ENCODE peak calls at places on chromosomes 11 and 22, in five cellular contexts. One of them, this sample, is unnamed. For H3K9me3, the result is how much of the 10 kb centered on the place peaks cover.

GRCh38 chr11:77361184-77361583 is 59.7 kb upstream of the GDPD4 start:
- DNase-seq in ovary: no peak
- DNase-seq in sigmoid colon: no peak
- DNase-seq in H1: no peak
- DNase-seq in IMR-90: peak
- DNase-seq in this sample: no peak

GRCh38 chr11:8964324-8965320 is at the start of gene TMEM9B:
- DNase-seq in ovary: peak
- DNase-seq in sigmoid colon: peak
- DNase-seq in H1: peak
- DNase-seq in IMR-90: peak
- DNase-seq in this sample: peak

GRCh38 chr11:117087446-117087845 is 10.8 kb downstream of the SIK3 start:
- DNase-seq in ovary: no peak
- DNase-seq in sigmoid colon: no peak
- DNase-seq in H1: no peak
- DNase-seq in IMR-90: no peak
- DNase-seq in this sample: no peak

GRCh38 chr11:64834723-64835615 is 9.5 kb downstream of the CDC42BPG start:
- DNase-seq in ovary: no peak
- DNase-seq in sigmoid colon: no peak
- DNase-seq in H1: no peak
- DNase-seq in IMR-90: no peak
- DNase-seq in this sample: no peak

GRCh38 chr11:71934213-71934612 is 5.4 kb downstream of the RNF121 start:
- DNase-seq in ovary: no peak
- DNase-seq in sigmoid colon: no peak
- DNase-seq in H1: no peak
- DNase-seq in IMR-90: no peak
- DNase-seq in this sample: no peak

GRCh38 chr11:128328955-128329551 is 258.3 kb downstream of the ETS1 start:
- DNase-seq in ovary: no peak
- DNase-seq in sigmoid colon: no peak
- DNase-seq in H1: no peak
- DNase-seq in IMR-90: no peak
- DNase-seq in this sample: peak

GRCh38 chr11:78647986-78648875 is 73.6 kb upstream of the NARS2 start:
- DNase-seq in ovary: no peak
- DNase-seq in sigmoid colon: no peak
- DNase-seq in H1: peak
- DNase-seq in IMR-90: no peak
- DNase-seq in this sample: no peak

GRCh38 chr11:126327280-126328000 is 23.6 kb downstream of the DCPS start:
- DNase-seq in ovary: no peak
- DNase-seq in sigmoid colon: no peak
- DNase-seq in H1: no peak
- DNase-seq in IMR-90: no peak
- DNase-seq in this sample: no peak

GRCh38 chr11:113465786-113466185 is 9.4 kb downstream of the DRD2 start:
- DNase-seq in ovary: no peak
- DNase-seq in sigmoid colon: no peak
- DNase-seq in H1: no peak
- DNase-seq in IMR-90: no peak
- DNase-seq in this sample: no peak

GRCh38 chr11:97687106-97687505 is 1297.3 kb downstream of the JRKL start:
- DNase-seq in ovary: no peak
- DNase-seq in sigmoid colon: no peak
- DNase-seq in H1: no peak
- DNase-seq in IMR-90: no peak
- DNase-seq in this sample: no peak

GRCh38 chr11:97683733-97684132 is 1293.9 kb downstream of the JRKL start:
- DNase-seq in ovary: no peak
- DNase-seq in sigmoid colon: no peak
- DNase-seq in H1: peak
- DNase-seq in IMR-90: no peak
- DNase-seq in this sample: no peak

DNA sequence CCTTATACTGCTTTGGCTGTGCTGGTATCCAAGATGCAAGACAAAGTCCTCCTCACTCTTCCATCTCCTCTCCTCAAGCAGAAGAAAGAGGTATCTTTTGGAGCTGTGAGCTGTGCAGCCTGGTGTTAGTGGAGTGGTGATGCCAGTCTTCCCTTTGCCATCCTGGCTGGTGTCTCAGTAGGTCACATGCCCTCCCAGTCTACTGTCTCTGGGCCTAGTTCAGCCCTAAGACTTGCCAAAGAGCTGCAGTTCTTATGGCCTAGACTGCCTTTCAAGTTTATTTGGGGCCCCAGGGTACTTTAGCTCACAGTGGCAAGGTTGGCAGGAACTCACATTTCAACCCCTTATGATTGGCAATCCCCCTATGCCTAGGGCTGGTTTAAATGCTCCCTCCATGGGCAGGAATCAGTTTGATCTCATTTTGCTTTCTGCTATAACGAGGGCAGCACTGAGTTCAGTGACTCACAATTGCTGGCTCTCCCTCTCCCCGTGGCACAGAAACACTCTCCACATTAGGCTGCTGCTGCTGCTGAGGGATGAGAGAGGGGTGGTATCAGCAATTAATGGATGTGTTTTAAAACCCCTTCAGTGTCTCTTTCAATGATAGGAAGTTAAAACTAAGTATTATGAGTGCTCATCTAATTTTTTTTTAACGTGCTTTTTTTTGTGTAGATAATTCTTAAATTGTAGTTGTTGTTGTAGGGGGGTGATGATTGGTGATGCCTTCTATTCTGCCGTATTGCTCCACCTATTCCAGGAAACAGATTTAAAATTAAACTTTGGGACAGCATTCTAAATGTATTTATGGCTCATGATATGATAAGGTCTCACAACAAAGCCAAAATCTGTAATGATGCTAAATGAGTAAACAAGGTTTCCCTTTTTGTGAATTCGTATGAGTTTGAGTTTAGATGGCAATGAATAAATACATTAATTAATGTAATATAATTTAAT is 1295.0 kb downstream of the JRKL start:
- DNase-seq in ovary: no peak
- DNase-seq in sigmoid colon: no peak
- DNase-seq in H1: no peak
- DNase-seq in IMR-90: no peak
- DNase-seq in this sample: no peak
- H3K9me3 ChIP-seq in ovary: under half
- H3K9me3 ChIP-seq in sigmoid colon: under half
- H3K9me3 ChIP-seq in H1: under half
- H3K9me3 ChIP-seq in IMR-90: under half
- H3K9me3 ChIP-seq in this sample: under half

DNA sequence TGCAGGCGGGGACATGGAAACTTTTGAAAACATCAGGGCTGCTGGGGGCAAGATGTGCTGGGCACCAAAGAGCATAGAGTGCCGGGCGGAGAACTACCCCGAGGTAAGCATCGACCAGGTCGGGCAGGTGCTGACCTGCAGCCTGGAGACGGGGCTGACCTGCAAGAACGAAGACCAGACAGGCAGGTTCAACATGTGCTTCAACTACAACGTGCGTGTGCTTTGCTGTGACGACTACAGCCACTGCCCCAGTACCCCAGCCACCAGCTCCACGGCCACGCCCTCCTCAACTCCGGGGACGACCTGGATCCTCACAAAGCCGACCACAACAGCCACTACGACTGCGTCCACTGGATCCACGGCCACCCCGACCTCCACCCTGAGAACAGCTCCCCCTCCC is 19.4 kb downstream of the MUC5B start:
- DNase-seq in ovary: no peak
- DNase-seq in sigmoid colon: no peak
- DNase-seq in H1: no peak
- DNase-seq in IMR-90: no peak
- DNase-seq in this sample: no peak
- TF ChIP-seq POLR2A in ovary: no peak
- TF ChIP-seq POLR2A in sigmoid colon: no peak
- TF ChIP-seq POLR2A in H1: no peak
- TF ChIP-seq POLR2A in IMR-90: no peak
- TF ChIP-seq POLR2A in this sample: no peak

GRCh38 chr22:48835364-48835763 is 992.3 kb downstream of the BRD1 start:
- DNase-seq in ovary: no peak
- DNase-seq in sigmoid colon: no peak
- DNase-seq in H1: no peak
- DNase-seq in IMR-90: no peak
- DNase-seq in this sample: no peak
- H3K9me3 ChIP-seq in ovary: under half
- H3K9me3 ChIP-seq in sigmoid colon: under half
- H3K9me3 ChIP-seq in H1: under half
- H3K9me3 ChIP-seq in IMR-90: under half
- H3K9me3 ChIP-seq in this sample: under half

GRCh38 chr22:26589367-26589844 is 526 bp downstream of the TPST2 start:
- DNase-seq in ovary: peak
- DNase-seq in sigmoid colon: no peak
- DNase-seq in H1: peak
- DNase-seq in IMR-90: peak
- DNase-seq in this sample: peak

GRCh38 chr22:26588749-26589366 is 1.1 kb downstream of the TPST2 start:
- DNase-seq in ovary: no peak
- DNase-seq in sigmoid colon: no peak
- DNase-seq in H1: no peak
- DNase-seq in IMR-90: no peak
- DNase-seq in this sample: no peak

GRCh38 chr22:26587991-26588613 is 1.8 kb downstream of the TPST2 start:
- DNase-seq in ovary: no peak
- DNase-seq in sigmoid colon: no peak
- DNase-seq in H1: no peak
- DNase-seq in IMR-90: no peak
- DNase-seq in this sample: no peak

GRCh38 chr22:26590525-26590858 is 560 bp upstream of the TPST2 start:
- DNase-seq in ovary: no peak
- DNase-seq in sigmoid colon: no peak
- DNase-seq in H1: no peak
- DNase-seq in IMR-90: no peak
- DNase-seq in this sample: no peak

DNA sequence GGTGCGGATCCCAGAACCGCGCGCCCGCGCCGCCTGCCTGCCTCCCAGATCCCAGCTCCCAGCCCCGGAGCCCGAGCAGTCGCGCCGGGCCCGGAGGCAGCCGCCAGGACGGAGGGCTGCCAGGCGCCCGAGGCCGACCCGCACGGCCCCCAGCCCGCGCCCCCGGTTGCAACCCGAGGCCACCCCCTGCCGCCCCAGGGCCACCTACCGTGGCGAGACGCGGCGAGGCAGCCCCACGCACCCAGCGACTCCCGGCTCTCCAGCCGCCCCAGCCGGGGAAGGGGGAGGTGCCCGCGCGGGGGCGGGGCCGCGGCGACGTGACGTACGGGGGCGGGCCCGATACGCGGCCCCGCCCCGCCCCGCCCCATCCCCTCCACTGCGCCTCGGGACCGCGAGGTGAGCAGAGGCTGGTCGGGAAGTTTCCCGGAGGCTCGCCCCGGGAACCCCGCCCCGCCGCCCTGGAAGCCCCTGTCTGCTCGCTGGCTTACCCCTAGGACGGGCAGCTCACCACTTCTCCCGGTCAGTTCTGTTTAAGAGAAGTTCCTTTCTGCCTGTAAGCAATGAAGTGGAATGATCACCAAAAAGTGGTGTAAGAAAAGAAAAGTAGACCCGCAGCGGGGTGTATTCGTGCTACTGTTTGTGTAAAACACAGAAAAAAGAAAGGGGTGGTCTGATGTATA is at the start of gene TPST2:
- DNase-seq in ovary: peak
- DNase-seq in sigmoid colon: peak
- DNase-seq in H1: peak
- DNase-seq in IMR-90: peak
- DNase-seq in this sample: peak
- TF ChIP-seq POLR2A in ovary: peak
- TF ChIP-seq POLR2A in sigmoid colon: peak
- TF ChIP-seq POLR2A in H1: no peak
- TF ChIP-seq POLR2A in IMR-90: peak
- TF ChIP-seq POLR2A in this sample: peak

GRCh38 chr11:25206762-25207161 is 709.9 kb downstream of the LUZP2 start:
- DNase-seq in ovary: no peak
- DNase-seq in sigmoid colon: no peak
- DNase-seq in H1: no peak
- DNase-seq in IMR-90: no peak
- DNase-seq in this sample: no peak

GRCh38 chr11:25214535-25215176 is 717.8 kb downstream of the LUZP2 start:
- DNase-seq in ovary: no peak
- DNase-seq in sigmoid colon: no peak
- DNase-seq in H1: no peak
- DNase-seq in IMR-90: no peak
- DNase-seq in this sample: no peak

DNA sequence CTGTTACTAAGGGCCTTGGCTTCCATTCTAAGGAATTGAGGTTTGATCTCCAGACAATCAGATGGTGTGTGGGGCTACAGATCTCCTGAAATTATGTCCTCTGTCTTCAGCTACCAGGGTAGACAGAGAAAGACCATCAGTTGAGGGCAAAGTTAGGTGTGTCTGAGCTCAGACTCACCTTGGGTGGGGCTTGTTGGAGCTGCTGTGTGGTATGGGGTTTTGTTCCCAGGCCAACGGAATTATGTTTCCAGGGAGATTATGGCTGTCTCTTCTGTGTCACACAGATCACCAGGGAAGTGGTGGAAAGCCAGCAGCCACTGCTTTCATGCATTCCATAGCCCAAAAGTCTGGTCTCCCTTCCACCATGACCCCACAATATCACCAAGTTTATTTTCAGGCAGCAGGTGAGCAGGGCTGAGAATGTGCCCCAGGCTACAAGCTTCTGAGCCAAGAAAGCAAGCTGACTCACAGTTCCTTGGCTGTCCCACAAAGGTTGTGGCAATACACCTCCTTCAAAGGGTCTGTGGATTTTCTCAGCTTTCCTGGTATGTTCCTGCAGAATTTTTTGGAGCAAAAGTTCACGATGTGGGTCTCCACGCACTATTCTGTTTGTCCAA is 714.9 kb downstream of the LUZP2 start:
- DNase-seq in ovary: no peak
- DNase-seq in sigmoid colon: no peak
- DNase-seq in H1: no peak
- DNase-seq in IMR-90: no peak
- DNase-seq in this sample: no peak
- H3K9me3 ChIP-seq in ovary: under half
- H3K9me3 ChIP-seq in sigmoid colon: under half
- H3K9me3 ChIP-seq in H1: under half
- H3K9me3 ChIP-seq in IMR-90: under half
- H3K9me3 ChIP-seq in this sample: under half

DNA sequence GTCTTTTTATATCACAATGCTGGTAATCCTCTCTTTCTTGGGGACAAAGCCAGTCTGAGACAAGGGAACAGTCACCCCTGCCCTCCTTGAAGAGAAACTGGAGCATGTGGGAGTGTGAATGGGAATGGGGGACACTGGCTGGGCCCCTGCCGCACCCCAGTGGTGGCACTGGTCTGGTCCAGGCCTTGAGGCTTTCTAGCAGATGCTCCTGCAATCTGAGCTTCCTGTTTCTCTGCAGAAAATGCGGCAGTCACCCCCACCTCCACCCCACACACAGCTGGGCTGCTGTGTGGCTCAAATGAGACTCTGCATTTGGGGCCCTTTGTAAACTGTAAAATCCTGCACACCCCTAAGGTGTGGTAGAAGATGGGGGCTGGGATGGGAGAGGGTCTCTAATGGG is 6.6 kb upstream of the MARK2 start:
- DNase-seq in ovary: no peak
- DNase-seq in sigmoid colon: no peak
- DNase-seq in H1: no peak
- DNase-seq in IMR-90: no peak
- DNase-seq in this sample: no peak
- TF ChIP-seq POLR2A in ovary: no peak
- TF ChIP-seq POLR2A in sigmoid colon: no peak
- TF ChIP-seq POLR2A in H1: no peak
- TF ChIP-seq POLR2A in IMR-90: no peak
- TF ChIP-seq POLR2A in this sample: no peak

GRCh38 chr11:50164050-50164449 is 131.4 kb downstream of the OR4C45 start:
- DNase-seq in ovary: no peak
- DNase-seq in sigmoid colon: no peak
- DNase-seq in H1: no peak
- DNase-seq in IMR-90: no peak
- DNase-seq in this sample: no peak
- H3K9me3 ChIP-seq in ovary: under half
- H3K9me3 ChIP-seq in sigmoid colon: under half
- H3K9me3 ChIP-seq in H1: half or more
- H3K9me3 ChIP-seq in IMR-90: under half
- H3K9me3 ChIP-seq in this sample: under half